ENCODE peak calls at places on chromosomes 16 and 17, in ten cellular contexts. M is AG09309; V is upper lobe of right lung; C is H54; B is MCF 10A; D is endothelial cell of umbilical vein; A is SK-N-SH; Y is left lung; K is stimulated activated CD8-positive, alpha-beta memory T cell treated with anti-CD3 and anti-CD28 coated beads, Interleukin-7, amount 100 ng/mL, for 1 hour; Q is right cardiac atrium. T is an unnamed sample.

GRCh38 chr16:20905576-20905975 is 5.0 kb downstream of the LYRM1 start:
- DNase-seq in D (peak; percentile 43), K (no peak), B (no peak), Q (no peak), A (no peak), Y (no peak), M (no peak), C (no peak), V (no peak), T (no peak)

GRCh38 chr17:28174352-28175046 is 132.0 kb downstream of the NLK start:
- DNase-seq in K (no peak), Q (no peak), D (peak; percentile 29), V (no peak), M (no peak), Y (no peak), A (no peak), C (no peak), B (no peak), T (peak; percentile 70)

GRCh38 chr17:81576621-81577277 is 24.6 kb upstream of the FAAP100 start:
- DNase-seq in Y (peak; percentile 68), B (peak; percentile 79), D (peak; percentile 78), M (no peak), V (no peak), Q (peak; percentile 47), K (no peak), C (peak; percentile 84), A (no peak), T (peak; percentile 85)

GRCh38 chr16:3625911-3626732 is 14.7 kb upstream of the SLX4 start:
- DNase-seq in Q (no peak), C (no peak), M (no peak), D (peak; percentile 25), V (no peak), Y (no peak), K (no peak), A (no peak), B (no peak), T (peak; percentile 12)

GRCh38 chr16:68526143-68526781 is 12.8 kb upstream of the ZFP90 start:
- DNase-seq in A (no peak), B (no peak), D (no peak), M (no peak), V (no peak), Q (no peak), Y (no peak), C (no peak), K (no peak), T (no peak)

GRCh38 chr17:50916708-50917417 is 50.7 kb upstream of the TOB1 start:
- DNase-seq in V (no peak), Y (no peak), K (no peak), A (no peak), Q (no peak), B (no peak), D (no peak), M (no peak), C (no peak), T (no peak)

GRCh38 chr17:38574712-38575111 is 31.0 kb downstream of the SRCIN1 start:
- DNase-seq in C (no peak), K (no peak), A (no peak), D (no peak), V (no peak), B (no peak), Q (peak; percentile 27), M (no peak), Y (no peak), T (no peak)

GRCh38 chr16:56916571-56917403 is 15.2 kb upstream of the HERPUD1 start:
- DNase-seq in V (no peak), C (no peak), M (no peak), K (no peak), Q (peak; percentile 20), Y (no peak), A (no peak), D (no peak), B (no peak), T (no peak)

GRCh38 chr17:58172369-58173071 is 5.7 kb downstream of the OR4D2 start:
- DNase-seq in Y (no peak), D (no peak), C (peak; percentile 47), M (no peak), V (no peak), K (no peak), A (peak; percentile 62), B (peak; percentile 62), Q (no peak), T (peak; percentile 52)

GRCh38 chr16:27920391-27920891 is 143.1 kb downstream of the GSG1L start:
- DNase-seq in B (peak; percentile 35), V (no peak), Y (no peak), A (peak; percentile 80), K (no peak), C (peak; percentile 26), Q (no peak), M (no peak), D (no peak), T (peak; percentile 50)

GRCh38 chr16:6335072-6335471 is 997.6 kb upstream of the RBFOX1 start:
- DNase-seq in B (no peak), K (no peak), D (no peak), V (no peak), C (peak; percentile 5), M (no peak), Y (no peak), A (peak; percentile 34), Q (no peak), T (no peak)

GRCh38 chr16:23469814-23470213 is 16.8 kb upstream of the COG7 start:
- DNase-seq in Y (no peak), M (no peak), K (no peak), D (no peak), C (peak; percentile 45), Q (no peak), V (no peak), A (no peak), B (peak; percentile 84), T (peak; percentile 89)

GRCh38 chr17:76485569-76485968 is 15.7 kb downstream of the RHBDF2 start:
- DNase-seq in K (no peak), C (no peak), V (no peak), B (no peak), Q (peak; percentile 76), M (no peak), A (no peak), Y (no peak), D (peak; percentile 44), T (no peak)

T was measured in bronchial epithelial cell.